ENCODE peak calls at places on chromosomes 7 and 10, in four cellular contexts. V, E, K and P are unnamed samples.

GRCh38 chr7:158751199-158751598 is 46.6 kb upstream of the NCAPG2 start:
- DNase-seq in V (no peak), E (no peak), K (no peak), P (no peak)

GRCh38 chr10:30645340-30645827 is 15.8 kb upstream of the LYZL2 start:
- DNase-seq in V (peak), E (no peak), K (peak), P (no peak)

GRCh38 chr10:98270026-98270740 is 2.2 kb upstream of the LOXL4 start:
- DNase-seq in V (no peak), E (no peak), K (no peak), P (no peak)

GRCh38 chr10:33937987-33938386 is 603.5 kb upstream of the NRP1 start:
- DNase-seq in V (no peak), E (no peak), K (no peak), P (no peak)

GRCh38 chr10:3397231-3397630 is 224.6 kb upstream of the PITRM1 start:
- DNase-seq in V (no peak), E (no peak), K (no peak), P (no peak)

GRCh38 chr7:74203157-74203556 is 6.6 kb upstream of the LAT2 start:
- DNase-seq in V (peak), E (no peak), K (no peak), P (no peak)

GRCh38 chr7:39413866-39414668 is 152.1 kb upstream of the YAE1 start:
- DNase-seq in V (peak), E (peak), K (peak), P (peak)

GRCh38 chr7:105816954-105817615 is 59.3 kb downstream of the ATXN7L1 start:
- DNase-seq in V (no peak), E (no peak), K (peak), P (no peak)

GRCh38 chr10:122232781-122233180 is 38.3 kb upstream of the BTBD16 start:
- DNase-seq in V (no peak), E (no peak), K (no peak), P (no peak)

GRCh38 chr10:14186245-14186644 is 144.5 kb downstream of the FRMD4A start:
- DNase-seq in V (no peak), E (no peak), K (no peak), P (no peak)